ENCODE peak calls at places on chromosomes 13 and 19, in five cellular contexts. One of them, this sample, is unnamed.

GRCh38 chr13:29511439-29511814 is 84.1 kb downstream of the SLC7A1 start:
- DNase-seq in A549: no peak
- DNase-seq in fibroblast of the aortic adventitia: no peak
- DNase-seq in glutamatergic neuron: no peak
- DNase-seq in NB4: no peak
- DNase-seq in this sample: no peak

GRCh38 chr13:30551194-30551593 is 66.5 kb upstream of the USPL1 start:
- DNase-seq in fibroblast of the aortic adventitia: peak; percentile 46
- DNase-seq in NB4: peak; percentile 62
- DNase-seq in glutamatergic neuron: no peak
- DNase-seq in A549: no peak
- DNase-seq in this sample: peak; percentile 47

GRCh38 chr19:53915000-53915399 is 5.9 kb downstream of the CACNG7 start:
- DNase-seq in NB4: peak; percentile 35
- DNase-seq in glutamatergic neuron: peak; percentile 44
- DNase-seq in fibroblast of the aortic adventitia: no peak
- DNase-seq in A549: no peak
- DNase-seq in this sample: no peak

GRCh38 chr13:29994911-29995601 is 144.6 kb upstream of the UBL3 start:
- DNase-seq in fibroblast of the aortic adventitia: no peak
- DNase-seq in glutamatergic neuron: no peak
- DNase-seq in NB4: no peak
- DNase-seq in A549: no peak
- DNase-seq in this sample: no peak

GRCh38 chr19:28960986-28961705 is 251.8 kb downstream of the UQCRFS1 start:
- DNase-seq in fibroblast of the aortic adventitia: peak; percentile 71
- DNase-seq in NB4: no peak
- DNase-seq in A549: no peak
- DNase-seq in glutamatergic neuron: no peak
- DNase-seq in this sample: peak; percentile 78

GRCh38 chr19:679418-680286 is 3.5 kb downstream of the FSTL3 start:
- DNase-seq in glutamatergic neuron: peak; percentile 72
- DNase-seq in fibroblast of the aortic adventitia: peak; percentile 86
- DNase-seq in A549: peak; percentile 59
- DNase-seq in NB4: peak; percentile 66
- DNase-seq in this sample: peak; percentile 37

GRCh38 chr19:48512504-48513288 is 1.1 kb upstream of the LMTK3 start:
- DNase-seq in A549: no peak
- DNase-seq in fibroblast of the aortic adventitia: no peak
- DNase-seq in NB4: peak; percentile 80
- DNase-seq in glutamatergic neuron: no peak
- DNase-seq in this sample: no peak

GRCh38 chr13:101332583-101332982 is 83.7 kb downstream of the NALCN start:
- DNase-seq in A549: no peak
- DNase-seq in NB4: peak; percentile 11
- DNase-seq in glutamatergic neuron: no peak
- DNase-seq in fibroblast of the aortic adventitia: no peak
- DNase-seq in this sample: no peak

GRCh38 chr19:1997353-1998233 is 17.9 kb downstream of the BTBD2 start:
- DNase-seq in fibroblast of the aortic adventitia: no peak
- DNase-seq in glutamatergic neuron: no peak
- DNase-seq in NB4: peak; percentile 0
- DNase-seq in A549: no peak
- DNase-seq in this sample: no peak

GRCh38 chr19:18419195-18419698 is at the start of gene SSBP4:
- DNase-seq in fibroblast of the aortic adventitia: peak; percentile 66
- DNase-seq in A549: no peak
- DNase-seq in glutamatergic neuron: peak; percentile 82
- DNase-seq in NB4: peak; percentile 84
- DNase-seq in this sample: peak; percentile 57

GRCh38 chr19:572891-573825 is 762 bp downstream of the BSG start:
- DNase-seq in A549: no peak
- DNase-seq in glutamatergic neuron: no peak
- DNase-seq in fibroblast of the aortic adventitia: peak; percentile 69
- DNase-seq in NB4: peak; percentile 33
- DNase-seq in this sample: peak; percentile 43

GRCh38 chr19:46085888-46086287 is 38.6 kb downstream of the IGFL3 start:
- DNase-seq in A549: no peak
- DNase-seq in NB4: no peak
- DNase-seq in glutamatergic neuron: no peak
- DNase-seq in fibroblast of the aortic adventitia: no peak
- DNase-seq in this sample: no peak

DNA sequence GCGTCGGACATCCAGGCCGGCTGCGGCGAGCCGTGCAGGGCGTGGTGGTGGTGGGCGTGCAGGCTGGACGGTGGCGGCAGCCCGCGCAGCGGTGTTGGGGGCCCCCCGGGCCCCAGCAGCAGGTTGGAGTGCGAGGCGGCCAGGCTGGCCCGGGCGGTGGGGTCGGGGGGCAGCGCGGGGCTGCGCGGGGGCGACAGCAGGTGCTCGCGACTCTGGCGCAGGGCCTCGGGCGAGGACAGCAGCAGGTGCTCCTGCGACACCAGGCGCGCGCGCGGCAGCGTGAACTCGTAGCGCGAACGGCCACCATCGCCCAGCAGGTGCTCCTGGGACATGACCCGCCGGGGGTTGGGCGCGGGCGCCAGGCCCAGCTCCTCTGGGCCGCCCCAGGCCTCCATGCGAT is 9.8 kb downstream of the SHISA7 start:
- DNase-seq in A549: no peak
- DNase-seq in glutamatergic neuron: no peak
- DNase-seq in NB4: no peak
- DNase-seq in fibroblast of the aortic adventitia: no peak
- DNase-seq in this sample: no peak
- TF ChIP-seq CTCF in A549: no peak
- TF ChIP-seq CTCF in glutamatergic neuron: no peak
- TF ChIP-seq CTCF in NB4: no peak
- TF ChIP-seq CTCF in fibroblast of the aortic adventitia: no peak
- TF ChIP-seq CTCF in this sample: no peak

DNA sequence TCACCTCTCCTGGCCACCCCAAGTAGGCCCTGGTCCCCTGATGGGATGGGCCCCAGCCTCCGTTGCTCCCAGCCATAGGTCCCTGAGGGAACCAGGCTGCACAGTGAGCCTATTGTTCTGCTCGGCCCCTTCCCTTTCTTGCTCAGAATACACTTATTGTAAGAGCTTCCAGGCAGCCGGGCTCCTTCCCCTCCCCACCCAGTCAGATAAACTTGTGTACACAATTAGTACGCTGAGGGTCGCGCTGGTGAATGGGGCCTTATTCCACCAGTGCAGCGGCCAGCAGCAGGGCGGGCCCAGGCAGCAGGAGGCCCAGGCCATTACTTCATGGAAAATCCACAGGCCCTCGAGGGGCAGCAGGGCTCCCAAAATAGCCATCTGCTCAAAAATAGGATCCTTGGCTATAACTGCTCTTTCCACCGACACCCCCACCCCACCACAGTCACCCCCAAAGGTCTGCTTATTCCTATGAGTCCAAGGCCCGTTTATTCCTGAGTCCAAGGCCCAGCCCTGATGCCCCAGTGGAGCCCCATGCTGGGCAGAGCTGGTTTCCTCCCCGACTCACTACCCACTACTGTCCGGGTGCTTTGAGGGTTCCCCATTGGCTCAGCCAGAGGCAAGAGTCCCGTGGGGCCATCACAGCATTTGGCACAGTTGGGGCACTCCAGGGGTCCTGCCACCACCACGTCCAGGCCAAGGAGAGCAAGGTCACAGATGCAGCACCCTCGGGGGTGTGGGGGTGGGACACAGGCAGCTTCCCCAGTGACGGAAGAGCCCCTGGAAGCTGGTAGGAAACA is 22.1 kb downstream of the CAPN12 start:
- DNase-seq in A549: no peak
- DNase-seq in NB4: no peak
- DNase-seq in fibroblast of the aortic adventitia: no peak
- DNase-seq in glutamatergic neuron: no peak
- DNase-seq in this sample: no peak
- TF ChIP-seq CTCF in A549: no peak
- TF ChIP-seq CTCF in NB4: no peak
- TF ChIP-seq CTCF in fibroblast of the aortic adventitia: no peak
- TF ChIP-seq CTCF in glutamatergic neuron: no peak
- TF ChIP-seq CTCF in this sample: no peak

DNA sequence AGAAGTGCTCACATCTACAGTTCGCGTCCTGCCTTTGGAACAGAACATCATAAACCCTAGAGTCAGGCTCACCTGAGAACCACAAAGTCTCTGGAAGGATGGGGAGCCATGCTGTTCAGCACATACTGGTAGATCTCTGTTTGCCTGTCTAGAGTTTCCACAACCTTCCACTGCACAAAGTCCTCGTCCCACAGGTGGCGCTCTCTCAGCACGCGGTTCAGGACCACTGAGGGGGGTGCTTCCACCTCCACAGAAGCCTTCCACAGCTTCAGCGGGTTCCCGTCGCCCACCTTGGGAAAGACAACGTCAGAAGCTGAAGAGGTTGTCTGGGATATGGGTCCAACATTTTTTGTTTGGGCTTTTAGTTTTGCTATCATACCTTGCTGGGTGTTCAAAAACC is 93.6 kb downstream of the KL start:
- DNase-seq in glutamatergic neuron: peak; percentile 42
- DNase-seq in A549: no peak
- DNase-seq in NB4: no peak
- DNase-seq in fibroblast of the aortic adventitia: no peak
- DNase-seq in this sample: no peak
- TF ChIP-seq CTCF in glutamatergic neuron: no peak
- TF ChIP-seq CTCF in A549: no peak
- TF ChIP-seq CTCF in NB4: peak; percentile 27
- TF ChIP-seq CTCF in fibroblast of the aortic adventitia: no peak
- TF ChIP-seq CTCF in this sample: peak; percentile 72

DNA sequence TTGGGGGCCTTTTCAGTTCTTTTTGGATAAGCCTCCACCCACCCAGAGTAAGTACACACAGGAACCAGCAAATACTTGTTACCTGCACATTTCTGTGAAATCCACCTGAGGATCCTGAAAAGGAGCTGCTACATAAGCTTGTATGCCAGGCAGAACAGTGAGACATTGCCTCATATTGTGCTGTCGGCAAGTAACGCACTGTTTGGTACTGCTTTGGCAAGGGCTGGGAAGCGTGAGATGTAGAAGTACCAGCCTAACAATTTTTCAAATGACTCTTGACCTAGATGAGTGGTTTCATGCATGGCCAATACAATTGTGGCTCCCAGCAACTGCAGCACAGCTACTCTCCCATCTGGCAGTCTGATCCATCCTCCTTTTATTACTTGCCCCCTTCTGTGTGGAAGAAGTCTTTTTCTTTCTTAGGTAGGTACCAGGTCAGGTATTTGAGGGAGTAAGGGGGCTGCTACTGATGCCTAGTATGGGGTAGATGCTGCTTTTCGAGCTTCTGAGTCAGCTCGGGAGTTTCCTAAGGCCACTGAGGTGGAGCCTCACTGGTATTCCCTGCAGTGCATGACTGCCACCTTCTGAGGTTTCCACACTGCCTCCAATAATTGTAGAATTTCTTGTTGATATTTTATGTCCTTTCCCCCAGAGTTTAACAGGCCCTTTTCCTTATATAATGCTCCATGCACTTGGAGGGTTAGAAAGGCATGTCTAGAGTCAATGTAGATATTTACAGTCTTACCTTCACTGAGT is 52.2 kb downstream of the ZNF737 start:
- DNase-seq in NB4: no peak
- DNase-seq in glutamatergic neuron: no peak
- DNase-seq in A549: no peak
- DNase-seq in fibroblast of the aortic adventitia: no peak
- DNase-seq in this sample: no peak
- TF ChIP-seq CTCF in NB4: no peak
- TF ChIP-seq CTCF in glutamatergic neuron: no peak
- TF ChIP-seq CTCF in A549: no peak
- TF ChIP-seq CTCF in fibroblast of the aortic adventitia: no peak
- TF ChIP-seq CTCF in this sample: no peak

This sample was measured in HFFc6.